ENCODE peak calls at places on chromosomes 5 and 9, in six cellular contexts. One of them, this sample, is unnamed.

GRCh38 chr9:114110180-114110579 is 11.1 kb upstream of the KIF12 start:
- DNase-seq in H9: no peak
- DNase-seq in neuronal stem cell: no peak
- DNase-seq in trophoblast cell: peak
- DNase-seq in H1: no peak
- DNase-seq in mesenchymal stem cell: peak
- DNase-seq in this sample: peak

GRCh38 chr9:95494416-95495371 is 22.1 kb downstream of the PTCH1 start:
- DNase-seq in H1: no peak
- DNase-seq in H9: peak
- DNase-seq in mesenchymal stem cell: peak
- DNase-seq in trophoblast cell: peak
- DNase-seq in neuronal stem cell: no peak
- DNase-seq in this sample: no peak

GRCh38 chr5:5314626-5315025 is 107.9 kb upstream of the ICE1 start:
- DNase-seq in H1: no peak
- DNase-seq in trophoblast cell: no peak
- DNase-seq in neuronal stem cell: no peak
- DNase-seq in H9: no peak
- DNase-seq in mesenchymal stem cell: no peak
- DNase-seq in this sample: no peak

GRCh38 chr5:158955636-158956035 is 144.1 kb downstream of the EBF1 start:
- DNase-seq in H1: no peak
- DNase-seq in neuronal stem cell: no peak
- DNase-seq in H9: no peak
- DNase-seq in trophoblast cell: no peak
- DNase-seq in mesenchymal stem cell: no peak
- DNase-seq in this sample: no peak

GRCh38 chr5:123582570-123583293 is 70.8 kb downstream of the CSNK1G3 start:
- DNase-seq in H9: no peak
- DNase-seq in trophoblast cell: no peak
- DNase-seq in neuronal stem cell: no peak
- DNase-seq in mesenchymal stem cell: no peak
- DNase-seq in H1: no peak
- DNase-seq in this sample: no peak

GRCh38 chr9:107504585-107505455 is 15.3 kb upstream of the KLF4 start:
- DNase-seq in trophoblast cell: peak
- DNase-seq in H9: no peak
- DNase-seq in neuronal stem cell: no peak
- DNase-seq in H1: no peak
- DNase-seq in mesenchymal stem cell: peak
- DNase-seq in this sample: peak

GRCh38 chr5:133456933-133457402 is 155.4 kb downstream of the FSTL4 start:
- DNase-seq in H1: no peak
- DNase-seq in trophoblast cell: peak
- DNase-seq in H9: no peak
- DNase-seq in neuronal stem cell: no peak
- DNase-seq in mesenchymal stem cell: no peak
- DNase-seq in this sample: no peak

GRCh38 chr5:138461343-138462125 is 3.7 kb upstream of the EGR1 start:
- DNase-seq in H9: no peak
- DNase-seq in H1: no peak
- DNase-seq in neuronal stem cell: no peak
- DNase-seq in trophoblast cell: peak
- DNase-seq in mesenchymal stem cell: peak
- DNase-seq in this sample: peak

GRCh38 chr5:15492545-15492944 is 7.4 kb upstream of the FBXL7 start:
- DNase-seq in H9: no peak
- DNase-seq in neuronal stem cell: no peak
- DNase-seq in mesenchymal stem cell: no peak
- DNase-seq in trophoblast cell: no peak
- DNase-seq in H1: no peak
- DNase-seq in this sample: no peak

GRCh38 chr9:133114451-133114885 is 6.6 kb downstream of the RALGDS start:
- DNase-seq in mesenchymal stem cell: peak
- DNase-seq in neuronal stem cell: no peak
- DNase-seq in trophoblast cell: peak
- DNase-seq in H1: no peak
- DNase-seq in H9: no peak
- DNase-seq in this sample: peak

GRCh38 chr5:146995878-146996277 is 117.3 kb upstream of the PPP2R2B start:
- DNase-seq in mesenchymal stem cell: no peak
- DNase-seq in H1: no peak
- DNase-seq in H9: no peak
- DNase-seq in neuronal stem cell: no peak
- DNase-seq in trophoblast cell: peak
- DNase-seq in this sample: no peak

GRCh38 chr5:123090641-123091257 is 1.7 kb downstream of the PRDM6 start:
- DNase-seq in H9: peak
- DNase-seq in mesenchymal stem cell: no peak
- DNase-seq in H1: no peak
- DNase-seq in neuronal stem cell: no peak
- DNase-seq in trophoblast cell: no peak
- DNase-seq in this sample: no peak

GRCh38 chr5:139417214-139417613 is 13.3 kb upstream of the SPATA24 start:
- DNase-seq in H9: no peak
- DNase-seq in neuronal stem cell: no peak
- DNase-seq in mesenchymal stem cell: peak
- DNase-seq in trophoblast cell: no peak
- DNase-seq in H1: no peak
- DNase-seq in this sample: peak

GRCh38 chr5:162174358-162174757 is 106.8 kb downstream of the GABRG2 start:
- DNase-seq in H1: no peak
- DNase-seq in neuronal stem cell: no peak
- DNase-seq in mesenchymal stem cell: no peak
- DNase-seq in trophoblast cell: no peak
- DNase-seq in H9: no peak
- DNase-seq in this sample: no peak

GRCh38 chr9:93012998-93013855 is 45.3 kb upstream of the SUSD3 start:
- DNase-seq in mesenchymal stem cell: no peak
- DNase-seq in neuronal stem cell: no peak
- DNase-seq in H1: no peak
- DNase-seq in trophoblast cell: no peak
- DNase-seq in H9: peak
- DNase-seq in this sample: no peak

GRCh38 chr9:78073722-78074121 is 42.1 kb upstream of the GNAQ start:
- DNase-seq in trophoblast cell: no peak
- DNase-seq in mesenchymal stem cell: no peak
- DNase-seq in neuronal stem cell: no peak
- DNase-seq in H9: no peak
- DNase-seq in H1: no peak
- DNase-seq in this sample: no peak

GRCh38 chr5:147661576-147661975 is 121.0 kb downstream of the JAKMIP2 start:
- DNase-seq in H1: no peak
- DNase-seq in mesenchymal stem cell: no peak
- DNase-seq in trophoblast cell: no peak
- DNase-seq in neuronal stem cell: no peak
- DNase-seq in H9: no peak
- DNase-seq in this sample: no peak

GRCh38 chr5:143011621-143012020 is 241.4 kb downstream of the ARHGAP26 start:
- DNase-seq in H9: no peak
- DNase-seq in mesenchymal stem cell: no peak
- DNase-seq in neuronal stem cell: no peak
- DNase-seq in trophoblast cell: peak
- DNase-seq in H1: no peak
- DNase-seq in this sample: peak

GRCh38 chr5:143010335-143010734 is 240.2 kb downstream of the ARHGAP26 start:
- DNase-seq in H9: no peak
- DNase-seq in neuronal stem cell: no peak
- DNase-seq in mesenchymal stem cell: no peak
- DNase-seq in trophoblast cell: no peak
- DNase-seq in H1: no peak
- DNase-seq in this sample: no peak

GRCh38 chr5:143008032-143008431 is 237.9 kb downstream of the ARHGAP26 start:
- DNase-seq in neuronal stem cell: no peak
- DNase-seq in trophoblast cell: no peak
- DNase-seq in H9: no peak
- DNase-seq in mesenchymal stem cell: no peak
- DNase-seq in H1: no peak
- DNase-seq in this sample: no peak

GRCh38 chr5:143006511-143006910 is 236.3 kb downstream of the ARHGAP26 start:
- DNase-seq in trophoblast cell: no peak
- DNase-seq in mesenchymal stem cell: no peak
- DNase-seq in H9: no peak
- DNase-seq in neuronal stem cell: no peak
- DNase-seq in H1: no peak
- DNase-seq in this sample: no peak

DNA sequence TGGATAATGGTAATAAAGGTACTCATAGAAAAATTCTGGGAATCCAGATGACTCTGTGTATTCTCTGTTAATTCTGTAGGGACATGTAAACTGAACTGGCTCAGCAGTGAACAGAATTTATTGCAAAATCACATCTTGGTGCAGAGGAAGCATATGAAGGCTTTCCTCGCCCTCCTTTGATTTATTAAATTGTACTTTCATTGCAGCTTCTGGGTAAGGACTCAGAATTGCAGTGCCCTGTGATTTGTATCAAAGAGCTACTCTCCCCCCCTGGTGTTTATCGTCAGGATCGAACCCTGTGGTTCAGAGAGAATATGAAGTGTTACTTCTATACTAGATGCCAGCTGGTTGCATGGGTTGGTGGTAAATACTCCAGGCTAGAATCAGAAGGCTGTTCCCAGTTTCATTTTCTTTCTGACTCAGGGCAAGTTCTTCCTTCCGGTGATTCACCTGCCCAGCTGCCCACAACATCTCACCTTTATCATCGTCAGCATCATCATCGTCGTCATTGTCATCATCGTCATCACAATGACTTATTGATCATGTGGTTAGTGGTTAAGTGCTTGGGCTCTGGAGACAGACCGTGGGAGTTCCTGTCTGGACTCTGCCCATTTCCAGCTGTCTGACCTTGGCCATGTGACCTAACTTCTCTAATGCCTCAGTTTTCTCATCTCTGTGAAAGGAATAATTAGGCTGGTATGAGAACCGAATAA is 238.8 kb downstream of the ARHGAP26 start:
- DNase-seq in H1: no peak
- DNase-seq in trophoblast cell: peak
- DNase-seq in mesenchymal stem cell: peak
- DNase-seq in H9: no peak
- DNase-seq in neuronal stem cell: no peak
- DNase-seq in this sample: peak
- H3K4me2 ChIP-seq in H1: no peak
- H3K4me2 ChIP-seq in trophoblast cell: no peak
- H3K4me2 ChIP-seq in mesenchymal stem cell: no peak
- H3K4me2 ChIP-seq in H9: no peak
- H3K4me2 ChIP-seq in neuronal stem cell: no peak
- H3K4me2 ChIP-seq in this sample: peak

DNA sequence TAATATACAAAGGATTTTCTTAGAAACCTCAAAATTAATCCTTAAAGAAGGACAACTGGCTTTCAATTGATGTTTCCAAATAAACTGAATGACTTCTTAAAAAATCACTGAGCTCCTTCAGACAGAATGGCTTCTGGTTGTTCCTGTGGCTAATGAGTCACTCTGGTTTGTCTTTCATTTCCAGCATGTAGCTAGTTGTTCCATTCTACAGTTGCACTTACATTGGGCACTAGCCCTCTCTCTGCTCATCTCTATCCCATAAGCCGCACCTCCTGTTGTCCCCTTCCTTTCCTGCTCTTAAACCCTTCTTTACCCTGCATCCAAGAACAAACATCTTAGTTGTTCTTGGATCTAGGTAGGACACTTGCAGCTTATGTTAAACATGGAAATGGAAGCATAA is 235.3 kb upstream of the HAPLN1 start:
- DNase-seq in H1: no peak
- DNase-seq in trophoblast cell: no peak
- DNase-seq in neuronal stem cell: no peak
- DNase-seq in H9: no peak
- DNase-seq in mesenchymal stem cell: peak
- DNase-seq in this sample: peak
- H3K14ac ChIP-seq in H1: no peak
- H3K14ac ChIP-seq in trophoblast cell: no peak
- H3K14ac ChIP-seq in neuronal stem cell: no peak
- H3K14ac ChIP-seq in H9: no peak
- H3K14ac ChIP-seq in mesenchymal stem cell: no peak
- H3K14ac ChIP-seq in this sample: peak

GRCh38 chr5:100590867-100591266 is 55.7 kb downstream of the FAM174A start:
- DNase-seq in H1: no peak
- DNase-seq in trophoblast cell: no peak
- DNase-seq in neuronal stem cell: no peak
- DNase-seq in H9: no peak
- DNase-seq in mesenchymal stem cell: no peak
- DNase-seq in this sample: no peak

GRCh38 chr5:100600289-100600994 is 65.3 kb downstream of the FAM174A start:
- DNase-seq in mesenchymal stem cell: no peak
- DNase-seq in H9: no peak
- DNase-seq in H1: no peak
- DNase-seq in neuronal stem cell: no peak
- DNase-seq in trophoblast cell: no peak
- DNase-seq in this sample: no peak

GRCh38 chr5:100595812-100596173 is 60.6 kb downstream of the FAM174A start:
- DNase-seq in H1: no peak
- DNase-seq in mesenchymal stem cell: no peak
- DNase-seq in neuronal stem cell: no peak
- DNase-seq in trophoblast cell: no peak
- DNase-seq in H9: no peak
- DNase-seq in this sample: no peak

DNA sequence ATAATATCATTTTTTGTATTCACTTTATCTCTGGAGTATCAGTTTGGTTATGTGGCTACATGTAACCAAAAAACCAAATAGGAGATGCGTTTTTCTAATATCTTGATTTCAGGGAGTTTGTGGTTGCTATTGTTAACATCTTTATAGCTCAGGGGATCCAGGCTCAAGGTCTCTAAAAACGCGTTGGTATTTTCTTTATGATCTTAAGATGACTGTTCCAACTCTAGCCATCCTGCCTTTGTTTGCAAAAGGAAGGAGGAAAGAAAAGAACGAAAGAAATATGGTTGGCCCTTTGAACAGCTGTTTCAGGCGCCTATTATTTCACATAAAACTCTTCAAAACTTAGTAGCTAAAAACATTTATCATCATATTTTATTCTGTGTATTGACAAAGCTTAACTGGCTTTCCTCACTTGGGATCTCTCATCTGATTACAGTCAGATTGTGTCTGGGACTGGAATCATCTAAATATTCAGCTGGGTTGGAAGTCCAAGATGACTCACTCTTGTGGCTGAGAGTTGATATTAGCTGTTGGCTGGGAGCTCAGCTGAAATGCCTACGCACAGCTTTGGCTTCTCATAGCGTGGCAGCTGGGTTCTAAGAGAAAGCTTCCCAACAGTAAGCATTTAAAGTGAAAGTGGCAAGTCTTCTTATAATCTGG is 60.1 kb downstream of the FAM174A start:
- DNase-seq in neuronal stem cell: no peak
- DNase-seq in mesenchymal stem cell: peak
- DNase-seq in H1: no peak
- DNase-seq in H9: no peak
- DNase-seq in trophoblast cell: peak
- DNase-seq in this sample: peak
- H3K4me2 ChIP-seq in neuronal stem cell: no peak
- H3K4me2 ChIP-seq in mesenchymal stem cell: no peak
- H3K4me2 ChIP-seq in H1: no peak
- H3K4me2 ChIP-seq in H9: no peak
- H3K4me2 ChIP-seq in trophoblast cell: no peak
- H3K4me2 ChIP-seq in this sample: peak

DNA sequence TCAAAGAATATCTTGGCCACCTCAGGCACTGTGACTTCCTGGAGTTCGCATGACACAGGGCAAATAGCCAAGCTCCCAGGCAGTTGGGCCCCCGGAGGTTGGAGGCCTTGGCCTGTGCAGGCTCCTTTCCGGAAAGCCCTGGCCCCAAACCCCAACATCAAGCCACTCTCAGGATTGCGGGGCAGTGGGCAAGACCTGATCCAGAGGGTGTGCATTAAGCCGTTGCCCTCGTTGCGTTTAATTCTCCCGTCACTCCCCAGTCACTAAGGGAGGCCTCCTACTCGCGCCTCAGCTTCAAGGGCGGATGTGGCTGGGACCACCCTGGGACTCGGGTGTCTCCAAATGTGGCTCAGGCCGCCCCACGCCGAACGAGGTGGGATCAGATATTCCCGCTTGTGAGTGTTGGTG is 60.1 kb downstream of the TMEM174 start:
- DNase-seq in neuronal stem cell: no peak
- DNase-seq in trophoblast cell: no peak
- DNase-seq in H1: no peak
- DNase-seq in H9: peak
- DNase-seq in mesenchymal stem cell: no peak
- DNase-seq in this sample: no peak
- H3K14ac ChIP-seq in neuronal stem cell: no peak
- H3K14ac ChIP-seq in trophoblast cell: no peak
- H3K14ac ChIP-seq in H1: no peak
- H3K14ac ChIP-seq in H9: no peak
- H3K14ac ChIP-seq in mesenchymal stem cell: no peak
- H3K14ac ChIP-seq in this sample: no peak